ENCODE peak calls at places on chromosomes 2 and 18, in four cellular contexts. One of them, this sample, is unnamed.

GRCh38 chr2:237901932-237902846 is 42.8 kb downstream of the RAMP1 start:
- DNase-seq in cardiac fibroblast: no peak
- DNase-seq in pancreas: no peak
- DNase-seq in nephron progenitor cell: no peak
- DNase-seq in this sample: no peak

GRCh38 chr2:143030127-143030526 is 99.1 kb upstream of the ARHGAP15 start:
- DNase-seq in cardiac fibroblast: no peak
- DNase-seq in pancreas: no peak
- DNase-seq in nephron progenitor cell: no peak
- DNase-seq in this sample: no peak

GRCh38 chr2:46850742-46851141 is 64.9 kb downstream of the MCFD2 start:
- DNase-seq in cardiac fibroblast: peak; percentile 93
- DNase-seq in pancreas: peak; percentile 69
- DNase-seq in nephron progenitor cell: no peak
- DNase-seq in this sample: no peak

GRCh38 chr2:176613358-176614032 is 344.3 kb downstream of the MTX2 start:
- DNase-seq in cardiac fibroblast: peak; percentile 44
- DNase-seq in pancreas: no peak
- DNase-seq in nephron progenitor cell: no peak
- DNase-seq in this sample: no peak

GRCh38 chr2:128630974-128631697 is 312.5 kb upstream of the HS6ST1 start:
- DNase-seq in cardiac fibroblast: no peak
- DNase-seq in pancreas: no peak
- DNase-seq in nephron progenitor cell: no peak
- DNase-seq in this sample: no peak

GRCh38 chr2:43174368-43175186 is 51.8 kb downstream of the ZFP36L2 start:
- DNase-seq in cardiac fibroblast: no peak
- DNase-seq in pancreas: no peak
- DNase-seq in nephron progenitor cell: no peak
- DNase-seq in this sample: no peak

GRCh38 chr2:120979398-120979797 is 243.7 kb downstream of the GLI2 start:
- DNase-seq in cardiac fibroblast: no peak
- DNase-seq in pancreas: no peak
- DNase-seq in nephron progenitor cell: no peak
- DNase-seq in this sample: no peak

GRCh38 chr2:54371461-54372065 is 84.6 kb upstream of the SPTBN1 start:
- DNase-seq in cardiac fibroblast: no peak
- DNase-seq in pancreas: no peak
- DNase-seq in nephron progenitor cell: no peak
- DNase-seq in this sample: no peak

GRCh38 chr2:64606495-64607363 is 47.0 kb downstream of the SERTAD2 start:
- DNase-seq in cardiac fibroblast: peak; percentile 80
- DNase-seq in pancreas: peak; percentile 73
- DNase-seq in nephron progenitor cell: no peak
- DNase-seq in this sample: no peak

GRCh38 chr2:8806885-8807701 is 30.3 kb downstream of the KIDINS220 start:
- DNase-seq in cardiac fibroblast: no peak
- DNase-seq in pancreas: no peak
- DNase-seq in nephron progenitor cell: no peak
- DNase-seq in this sample: no peak

GRCh38 chr2:38301340-38301968 is 75.6 kb downstream of the ATL2 start:
- DNase-seq in cardiac fibroblast: no peak
- DNase-seq in pancreas: no peak
- DNase-seq in nephron progenitor cell: no peak
- DNase-seq in this sample: no peak

GRCh38 chr2:216548901-216549321 is 50.3 kb downstream of the RPL37A start:
- DNase-seq in cardiac fibroblast: no peak
- DNase-seq in pancreas: no peak
- DNase-seq in nephron progenitor cell: no peak
- DNase-seq in this sample: no peak

GRCh38 chr2:48358982-48359381 is 171.0 kb upstream of the STON1 start:
- DNase-seq in cardiac fibroblast: no peak
- DNase-seq in pancreas: no peak
- DNase-seq in nephron progenitor cell: no peak
- DNase-seq in this sample: no peak

GRCh38 chr2:53549497-53549896 is 218.1 kb upstream of the CHAC2 start:
- DNase-seq in cardiac fibroblast: no peak
- DNase-seq in pancreas: no peak
- DNase-seq in nephron progenitor cell: no peak
- DNase-seq in this sample: no peak

GRCh38 chr2:74128206-74128605 is 19.5 kb downstream of the BOLA3 start:
- DNase-seq in cardiac fibroblast: no peak
- DNase-seq in pancreas: no peak
- DNase-seq in nephron progenitor cell: no peak
- DNase-seq in this sample: no peak

GRCh38 chr2:215529271-215529670 is 93.4 kb upstream of the FN1 start:
- DNase-seq in cardiac fibroblast: peak; percentile 82
- DNase-seq in pancreas: no peak
- DNase-seq in nephron progenitor cell: no peak
- DNase-seq in this sample: no peak

GRCh38 chr2:149902104-149902503 is 314.5 kb upstream of the MMADHC start:
- DNase-seq in cardiac fibroblast: peak; percentile 86
- DNase-seq in pancreas: no peak
- DNase-seq in nephron progenitor cell: no peak
- DNase-seq in this sample: no peak

GRCh38 chr2:157193461-157193860 is 64.0 kb upstream of the GALNT5 start:
- DNase-seq in cardiac fibroblast: no peak
- DNase-seq in pancreas: no peak
- DNase-seq in nephron progenitor cell: no peak
- DNase-seq in this sample: no peak

GRCh38 chr18:61474918-61475317 is 141.7 kb downstream of the CDH20 start:
- DNase-seq in cardiac fibroblast: no peak
- DNase-seq in pancreas: no peak
- DNase-seq in nephron progenitor cell: no peak
- DNase-seq in this sample: no peak

GRCh38 chr2:207505728-207506127 is 24.0 kb upstream of the CREB1 start:
- DNase-seq in cardiac fibroblast: peak; percentile 82
- DNase-seq in pancreas: no peak
- DNase-seq in nephron progenitor cell: no peak
- DNase-seq in this sample: no peak

GRCh38 chr2:232873909-232874641 is 4.0 kb downstream of the SNORC start:
- DNase-seq in cardiac fibroblast: no peak
- DNase-seq in pancreas: no peak
- DNase-seq in nephron progenitor cell: no peak
- DNase-seq in this sample: no peak

GRCh38 chr2:195390686-195391085 is 266.3 kb upstream of the SLC39A10 start:
- DNase-seq in cardiac fibroblast: no peak
- DNase-seq in pancreas: no peak
- DNase-seq in nephron progenitor cell: no peak
- DNase-seq in this sample: no peak

GRCh38 chr2:63058149-63058741 is 7.6 kb downstream of the OTX1 start:
- DNase-seq in cardiac fibroblast: no peak
- DNase-seq in pancreas: no peak
- DNase-seq in nephron progenitor cell: no peak
- DNase-seq in this sample: peak; percentile 30

GRCh38 chr2:66466435-66466834 is 31.5 kb downstream of the MEIS1 start:
- DNase-seq in cardiac fibroblast: no peak
- DNase-seq in pancreas: no peak
- DNase-seq in nephron progenitor cell: no peak
- DNase-seq in this sample: no peak

GRCh38 chr2:219521066-219521880 is 7.0 kb downstream of the ASIC4 start:
- DNase-seq in cardiac fibroblast: peak; percentile 61
- DNase-seq in pancreas: no peak
- DNase-seq in nephron progenitor cell: peak; percentile 63
- DNase-seq in this sample: peak; percentile 67

GRCh38 chr2:222859786-222860726 is 780 bp upstream of the ACSL3 start:
- DNase-seq in cardiac fibroblast: peak; percentile 89
- DNase-seq in pancreas: peak; percentile 68
- DNase-seq in nephron progenitor cell: peak; percentile 10
- DNase-seq in this sample: peak; percentile 31

GRCh38 chr18:79402977-79403722 is 7.4 kb downstream of the NFATC1 start:
- DNase-seq in cardiac fibroblast: peak; percentile 70
- DNase-seq in pancreas: peak; percentile 53
- DNase-seq in nephron progenitor cell: peak; percentile 43
- DNase-seq in this sample: peak; percentile 65

GRCh38 chr2:177295479-177295878 is 31.0 kb upstream of the NFE2L2 start:
- DNase-seq in cardiac fibroblast: peak; percentile 88
- DNase-seq in pancreas: no peak
- DNase-seq in nephron progenitor cell: no peak
- DNase-seq in this sample: no peak

GRCh38 chr2:40072442-40073232 is 293.6 kb upstream of the THUMPD2 start:
- DNase-seq in cardiac fibroblast: no peak
- DNase-seq in pancreas: no peak
- DNase-seq in nephron progenitor cell: no peak
- DNase-seq in this sample: no peak

GRCh38 chr18:44744206-44745180 is 63.8 kb downstream of the SETBP1 start:
- DNase-seq in cardiac fibroblast: no peak
- DNase-seq in pancreas: peak; percentile 74
- DNase-seq in nephron progenitor cell: peak; percentile 62
- DNase-seq in this sample: no peak
- TF ChIP-seq CTCF in cardiac fibroblast: no peak
- TF ChIP-seq CTCF in pancreas: no peak
- TF ChIP-seq CTCF in nephron progenitor cell: no peak
- TF ChIP-seq CTCF in this sample: no peak

DNA sequence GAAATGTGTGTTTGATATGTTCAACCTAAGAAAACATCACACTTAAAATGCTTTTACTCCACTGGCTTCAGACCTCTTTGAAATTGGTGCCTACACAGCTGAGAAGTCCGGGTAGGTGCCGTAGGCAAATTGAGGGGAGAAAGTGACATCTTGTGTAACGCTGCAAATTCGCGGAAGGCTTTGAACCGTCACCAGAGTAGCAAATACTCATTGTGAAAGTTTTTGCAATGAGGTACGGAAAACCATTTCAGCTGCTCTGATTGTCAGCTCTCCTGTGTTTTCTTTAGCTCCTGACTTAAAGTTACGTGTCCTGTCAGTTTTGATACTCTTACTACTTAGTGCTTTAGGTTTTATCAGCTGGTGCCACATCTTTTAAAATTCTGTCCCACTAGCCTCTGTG is 224.5 kb downstream of the FAM210A start:
- DNase-seq in cardiac fibroblast: no peak
- DNase-seq in pancreas: no peak
- DNase-seq in nephron progenitor cell: no peak
- DNase-seq in this sample: no peak
- TF ChIP-seq CTCF in cardiac fibroblast: no peak
- TF ChIP-seq CTCF in pancreas: no peak
- TF ChIP-seq CTCF in nephron progenitor cell: no peak
- TF ChIP-seq CTCF in this sample: no peak

GRCh38 chr2:60555066-60555793 is 1.8 kb upstream of the BCL11A start:
- DNase-seq in cardiac fibroblast: peak; percentile 73
- DNase-seq in pancreas: peak; percentile 67
- DNase-seq in nephron progenitor cell: peak; percentile 73
- DNase-seq in this sample: peak; percentile 66
- TF ChIP-seq CTCF in cardiac fibroblast: peak; percentile 19
- TF ChIP-seq CTCF in pancreas: no peak
- TF ChIP-seq CTCF in nephron progenitor cell: no peak
- TF ChIP-seq CTCF in this sample: no peak

GRCh38 chr2:155250800-155251199 is 552.3 kb downstream of the KCNJ3 start:
- DNase-seq in cardiac fibroblast: no peak
- DNase-seq in pancreas: no peak
- DNase-seq in nephron progenitor cell: no peak
- DNase-seq in this sample: no peak
- TF ChIP-seq CTCF in cardiac fibroblast: no peak
- TF ChIP-seq CTCF in pancreas: no peak
- TF ChIP-seq CTCF in nephron progenitor cell: peak; percentile 30
- TF ChIP-seq CTCF in this sample: no peak

DNA sequence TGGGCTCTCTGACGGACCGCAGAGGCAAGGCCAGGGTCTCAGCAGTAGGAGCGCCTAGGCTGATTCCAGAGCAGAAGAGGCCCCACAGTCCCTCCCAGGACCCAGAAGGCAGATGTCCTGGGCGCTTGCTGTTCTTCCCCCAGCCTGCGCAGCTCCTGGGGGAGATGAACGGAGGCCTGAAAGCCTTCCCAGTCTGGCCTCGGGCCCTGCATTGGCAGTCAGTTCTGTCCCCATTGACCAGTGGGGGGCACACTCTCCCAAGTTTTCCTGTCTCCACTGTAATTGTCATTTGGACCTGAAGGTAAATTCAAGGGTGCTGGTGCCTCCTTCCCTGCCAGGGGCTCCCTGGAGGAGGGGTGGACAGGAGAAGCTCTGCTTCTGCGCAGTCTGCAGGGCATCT is 345.7 kb downstream of the CYP26B1 start:
- DNase-seq in cardiac fibroblast: peak; percentile 82
- DNase-seq in pancreas: no peak
- DNase-seq in nephron progenitor cell: peak; percentile 66
- DNase-seq in this sample: peak; percentile 81
- TF ChIP-seq CTCF in cardiac fibroblast: peak; percentile 77
- TF ChIP-seq CTCF in pancreas: no peak
- TF ChIP-seq CTCF in nephron progenitor cell: peak; percentile 58
- TF ChIP-seq CTCF in this sample: peak; percentile 47

DNA sequence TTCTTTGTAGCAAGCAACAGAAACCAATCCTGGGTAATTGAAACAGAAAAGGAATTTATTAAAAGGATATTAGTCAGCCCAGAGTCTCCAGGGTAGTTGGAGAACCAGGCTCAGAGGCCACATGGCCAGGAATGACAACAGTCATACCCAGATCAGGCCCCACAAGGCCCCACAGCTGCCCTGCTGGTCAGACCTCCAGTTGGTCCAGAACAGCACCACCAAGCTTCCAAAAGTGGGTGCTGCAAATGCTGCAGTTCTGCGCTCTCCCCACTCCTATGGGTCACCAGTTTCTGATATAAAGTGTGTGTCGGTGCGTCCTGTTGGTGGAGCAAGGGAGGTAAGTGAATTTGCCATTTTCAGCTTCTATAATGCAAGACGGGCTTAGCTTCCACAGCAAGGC is 29.9 kb downstream of the KLHL29 start:
- DNase-seq in cardiac fibroblast: no peak
- DNase-seq in pancreas: no peak
- DNase-seq in nephron progenitor cell: no peak
- DNase-seq in this sample: no peak
- TF ChIP-seq CTCF in cardiac fibroblast: peak; percentile 32
- TF ChIP-seq CTCF in pancreas: no peak
- TF ChIP-seq CTCF in nephron progenitor cell: no peak
- TF ChIP-seq CTCF in this sample: no peak

GRCh38 chr2:72710418-72711152 is 115.2 kb downstream of the EXOC6B start:
- DNase-seq in cardiac fibroblast: no peak
- DNase-seq in pancreas: no peak
- DNase-seq in nephron progenitor cell: no peak
- DNase-seq in this sample: no peak

GRCh38 chr2:72718906-72719305 is 106.9 kb downstream of the EXOC6B start:
- DNase-seq in cardiac fibroblast: no peak
- DNase-seq in pancreas: no peak
- DNase-seq in nephron progenitor cell: no peak
- DNase-seq in this sample: no peak

GRCh38 chr2:72712304-72712703 is 113.5 kb downstream of the EXOC6B start:
- DNase-seq in cardiac fibroblast: no peak
- DNase-seq in pancreas: no peak
- DNase-seq in nephron progenitor cell: no peak
- DNase-seq in this sample: no peak

GRCh38 chr2:72712977-72713376 is 112.9 kb downstream of the EXOC6B start:
- DNase-seq in cardiac fibroblast: no peak
- DNase-seq in pancreas: no peak
- DNase-seq in nephron progenitor cell: no peak
- DNase-seq in this sample: no peak

GRCh38 chr2:72713857-72714256 is 112.0 kb downstream of the EXOC6B start:
- DNase-seq in cardiac fibroblast: no peak
- DNase-seq in pancreas: no peak
- DNase-seq in nephron progenitor cell: no peak
- DNase-seq in this sample: no peak
- TF ChIP-seq CTCF in cardiac fibroblast: no peak
- TF ChIP-seq CTCF in pancreas: no peak
- TF ChIP-seq CTCF in nephron progenitor cell: no peak
- TF ChIP-seq CTCF in this sample: no peak

GRCh38 chr2:16204251-16204650 is 263.9 kb downstream of the MYCN start:
- DNase-seq in cardiac fibroblast: no peak
- DNase-seq in pancreas: no peak
- DNase-seq in nephron progenitor cell: no peak
- DNase-seq in this sample: no peak
- TF ChIP-seq CTCF in cardiac fibroblast: no peak
- TF ChIP-seq CTCF in pancreas: no peak
- TF ChIP-seq CTCF in nephron progenitor cell: no peak
- TF ChIP-seq CTCF in this sample: no peak

This sample was measured in endothelial cell.